ENCODE peak calls at places on chromosome 17, in eight cellular contexts. One of them, this sample, is unnamed.

GRCh38 chr17:59752446-59752845 is 45.0 kb downstream of the VMP1 start:
- DNase-seq in A673: no peak
- DNase-seq in stimulated activated CD8-positive, alpha-beta memory T cell treated with anti-CD3 and anti-CD28 coated beads, Interleukin-4, amount 100 ng/mL, for 24 hours: no peak
- DNase-seq in activated naive CD4-positive, alpha-beta T cell: no peak
- DNase-seq in upper lobe of right lung: no peak
- DNase-seq in astrocyte of the cerebellum: no peak
- DNase-seq in hippocampal formation: no peak
- DNase-seq in amygdala: no peak
- DNase-seq in this sample: no peak

GRCh38 chr17:51572115-51572514 is 311.8 kb downstream of the UTP18 start:
- DNase-seq in A673: no peak
- DNase-seq in stimulated activated CD8-positive, alpha-beta memory T cell treated with anti-CD3 and anti-CD28 coated beads, Interleukin-4, amount 100 ng/mL, for 24 hours: no peak
- DNase-seq in activated naive CD4-positive, alpha-beta T cell: no peak
- DNase-seq in upper lobe of right lung: no peak
- DNase-seq in astrocyte of the cerebellum: no peak
- DNase-seq in hippocampal formation: no peak
- DNase-seq in amygdala: no peak
- DNase-seq in this sample: no peak

GRCh38 chr17:55547027-55547670 is 35.9 kb upstream of the SMIM36 start:
- DNase-seq in A673: peak
- DNase-seq in stimulated activated CD8-positive, alpha-beta memory T cell treated with anti-CD3 and anti-CD28 coated beads, Interleukin-4, amount 100 ng/mL, for 24 hours: no peak
- DNase-seq in activated naive CD4-positive, alpha-beta T cell: no peak
- DNase-seq in upper lobe of right lung: no peak
- DNase-seq in astrocyte of the cerebellum: no peak
- DNase-seq in hippocampal formation: no peak
- DNase-seq in amygdala: no peak
- DNase-seq in this sample: no peak

GRCh38 chr17:74962622-74963394 is 9.8 kb downstream of the HID1 start:
- DNase-seq in A673: no peak
- DNase-seq in stimulated activated CD8-positive, alpha-beta memory T cell treated with anti-CD3 and anti-CD28 coated beads, Interleukin-4, amount 100 ng/mL, for 24 hours: no peak
- DNase-seq in activated naive CD4-positive, alpha-beta T cell: no peak
- DNase-seq in upper lobe of right lung: no peak
- DNase-seq in astrocyte of the cerebellum: no peak
- DNase-seq in hippocampal formation: peak
- DNase-seq in amygdala: peak
- DNase-seq in this sample: no peak

GRCh38 chr17:28953444-28954118 is 2.3 kb upstream of the PHF12 start:
- DNase-seq in A673: peak
- DNase-seq in stimulated activated CD8-positive, alpha-beta memory T cell treated with anti-CD3 and anti-CD28 coated beads, Interleukin-4, amount 100 ng/mL, for 24 hours: peak
- DNase-seq in activated naive CD4-positive, alpha-beta T cell: no peak
- DNase-seq in upper lobe of right lung: no peak
- DNase-seq in astrocyte of the cerebellum: no peak
- DNase-seq in hippocampal formation: no peak
- DNase-seq in amygdala: no peak
- DNase-seq in this sample: no peak

GRCh38 chr17:48054238-48055185 is 6.4 kb downstream of the NFE2L1 start:
- DNase-seq in A673: peak
- DNase-seq in stimulated activated CD8-positive, alpha-beta memory T cell treated with anti-CD3 and anti-CD28 coated beads, Interleukin-4, amount 100 ng/mL, for 24 hours: no peak
- DNase-seq in activated naive CD4-positive, alpha-beta T cell: no peak
- DNase-seq in upper lobe of right lung: peak
- DNase-seq in astrocyte of the cerebellum: peak
- DNase-seq in hippocampal formation: peak
- DNase-seq in amygdala: peak
- DNase-seq in this sample: peak

GRCh38 chr17:5000237-5000639 is 2.5 kb downstream of the KIF1C start:
- DNase-seq in A673: no peak
- DNase-seq in stimulated activated CD8-positive, alpha-beta memory T cell treated with anti-CD3 and anti-CD28 coated beads, Interleukin-4, amount 100 ng/mL, for 24 hours: no peak
- DNase-seq in activated naive CD4-positive, alpha-beta T cell: no peak
- DNase-seq in upper lobe of right lung: peak
- DNase-seq in astrocyte of the cerebellum: no peak
- DNase-seq in hippocampal formation: no peak
- DNase-seq in amygdala: no peak
- DNase-seq in this sample: no peak

GRCh38 chr17:9470171-9470570 is 105.4 kb downstream of the STX8 start:
- DNase-seq in A673: peak
- DNase-seq in stimulated activated CD8-positive, alpha-beta memory T cell treated with anti-CD3 and anti-CD28 coated beads, Interleukin-4, amount 100 ng/mL, for 24 hours: no peak
- DNase-seq in activated naive CD4-positive, alpha-beta T cell: no peak
- DNase-seq in upper lobe of right lung: no peak
- DNase-seq in astrocyte of the cerebellum: no peak
- DNase-seq in hippocampal formation: no peak
- DNase-seq in amygdala: no peak
- DNase-seq in this sample: no peak

GRCh38 chr17:31391496-31391949 is at the start of gene RAB11FIP4:
- DNase-seq in A673: peak
- DNase-seq in stimulated activated CD8-positive, alpha-beta memory T cell treated with anti-CD3 and anti-CD28 coated beads, Interleukin-4, amount 100 ng/mL, for 24 hours: no peak
- DNase-seq in activated naive CD4-positive, alpha-beta T cell: no peak
- DNase-seq in upper lobe of right lung: no peak
- DNase-seq in astrocyte of the cerebellum: no peak
- DNase-seq in hippocampal formation: peak
- DNase-seq in amygdala: no peak
- DNase-seq in this sample: no peak

GRCh38 chr17:55321507-55322064 is 56.8 kb downstream of the HLF start:
- DNase-seq in A673: no peak
- DNase-seq in stimulated activated CD8-positive, alpha-beta memory T cell treated with anti-CD3 and anti-CD28 coated beads, Interleukin-4, amount 100 ng/mL, for 24 hours: no peak
- DNase-seq in activated naive CD4-positive, alpha-beta T cell: no peak
- DNase-seq in upper lobe of right lung: no peak
- DNase-seq in astrocyte of the cerebellum: no peak
- DNase-seq in hippocampal formation: no peak
- DNase-seq in amygdala: no peak
- DNase-seq in this sample: no peak

GRCh38 chr17:82952019-82952418 is 112.2 kb upstream of the ZNF750 start:
- DNase-seq in A673: no peak
- DNase-seq in stimulated activated CD8-positive, alpha-beta memory T cell treated with anti-CD3 and anti-CD28 coated beads, Interleukin-4, amount 100 ng/mL, for 24 hours: no peak
- DNase-seq in activated naive CD4-positive, alpha-beta T cell: no peak
- DNase-seq in upper lobe of right lung: peak
- DNase-seq in astrocyte of the cerebellum: no peak
- DNase-seq in hippocampal formation: no peak
- DNase-seq in amygdala: no peak
- DNase-seq in this sample: no peak

GRCh38 chr17:78672880-78673371 is 95.7 kb upstream of the DNAH17 start:
- DNase-seq in A673: no peak
- DNase-seq in stimulated activated CD8-positive, alpha-beta memory T cell treated with anti-CD3 and anti-CD28 coated beads, Interleukin-4, amount 100 ng/mL, for 24 hours: no peak
- DNase-seq in activated naive CD4-positive, alpha-beta T cell: no peak
- DNase-seq in upper lobe of right lung: peak
- DNase-seq in astrocyte of the cerebellum: no peak
- DNase-seq in hippocampal formation: no peak
- DNase-seq in amygdala: no peak
- DNase-seq in this sample: no peak

GRCh38 chr17:70869402-70870085 is 700.2 kb downstream of the KCNJ2 start:
- DNase-seq in A673: no peak
- DNase-seq in stimulated activated CD8-positive, alpha-beta memory T cell treated with anti-CD3 and anti-CD28 coated beads, Interleukin-4, amount 100 ng/mL, for 24 hours: no peak
- DNase-seq in activated naive CD4-positive, alpha-beta T cell: no peak
- DNase-seq in upper lobe of right lung: no peak
- DNase-seq in astrocyte of the cerebellum: no peak
- DNase-seq in hippocampal formation: no peak
- DNase-seq in amygdala: no peak
- DNase-seq in this sample: no peak

GRCh38 chr17:78007655-78008054 is 49.2 kb downstream of the TNRC6C start:
- DNase-seq in A673: no peak
- DNase-seq in stimulated activated CD8-positive, alpha-beta memory T cell treated with anti-CD3 and anti-CD28 coated beads, Interleukin-4, amount 100 ng/mL, for 24 hours: no peak
- DNase-seq in activated naive CD4-positive, alpha-beta T cell: no peak
- DNase-seq in upper lobe of right lung: no peak
- DNase-seq in astrocyte of the cerebellum: no peak
- DNase-seq in hippocampal formation: no peak
- DNase-seq in amygdala: no peak
- DNase-seq in this sample: no peak

GRCh38 chr17:56441331-56441730 is 152.2 kb upstream of the NOG start:
- DNase-seq in A673: peak
- DNase-seq in stimulated activated CD8-positive, alpha-beta memory T cell treated with anti-CD3 and anti-CD28 coated beads, Interleukin-4, amount 100 ng/mL, for 24 hours: no peak
- DNase-seq in activated naive CD4-positive, alpha-beta T cell: no peak
- DNase-seq in upper lobe of right lung: no peak
- DNase-seq in astrocyte of the cerebellum: no peak
- DNase-seq in hippocampal formation: no peak
- DNase-seq in amygdala: no peak
- DNase-seq in this sample: no peak

GRCh38 chr17:1169471-1169908 is 10.3 kb downstream of the ABR start:
- DNase-seq in A673: no peak
- DNase-seq in stimulated activated CD8-positive, alpha-beta memory T cell treated with anti-CD3 and anti-CD28 coated beads, Interleukin-4, amount 100 ng/mL, for 24 hours: no peak
- DNase-seq in activated naive CD4-positive, alpha-beta T cell: no peak
- DNase-seq in upper lobe of right lung: no peak
- DNase-seq in astrocyte of the cerebellum: no peak
- DNase-seq in hippocampal formation: peak
- DNase-seq in amygdala: peak
- DNase-seq in this sample: no peak

GRCh38 chr17:835263-835662 is 53.1 kb downstream of the MRM3 start:
- DNase-seq in A673: no peak
- DNase-seq in stimulated activated CD8-positive, alpha-beta memory T cell treated with anti-CD3 and anti-CD28 coated beads, Interleukin-4, amount 100 ng/mL, for 24 hours: no peak
- DNase-seq in activated naive CD4-positive, alpha-beta T cell: no peak
- DNase-seq in upper lobe of right lung: no peak
- DNase-seq in astrocyte of the cerebellum: peak
- DNase-seq in hippocampal formation: no peak
- DNase-seq in amygdala: no peak
- DNase-seq in this sample: no peak

GRCh38 chr17:78351449-78352006 is 8.3 kb downstream of the SOCS3 start:
- DNase-seq in A673: no peak
- DNase-seq in stimulated activated CD8-positive, alpha-beta memory T cell treated with anti-CD3 and anti-CD28 coated beads, Interleukin-4, amount 100 ng/mL, for 24 hours: no peak
- DNase-seq in activated naive CD4-positive, alpha-beta T cell: no peak
- DNase-seq in upper lobe of right lung: peak
- DNase-seq in astrocyte of the cerebellum: no peak
- DNase-seq in hippocampal formation: peak
- DNase-seq in amygdala: peak
- DNase-seq in this sample: no peak

GRCh38 chr17:1552911-1553310 is 9.7 kb downstream of the PITPNA start:
- DNase-seq in A673: no peak
- DNase-seq in stimulated activated CD8-positive, alpha-beta memory T cell treated with anti-CD3 and anti-CD28 coated beads, Interleukin-4, amount 100 ng/mL, for 24 hours: no peak
- DNase-seq in activated naive CD4-positive, alpha-beta T cell: no peak
- DNase-seq in upper lobe of right lung: no peak
- DNase-seq in astrocyte of the cerebellum: no peak
- DNase-seq in hippocampal formation: no peak
- DNase-seq in amygdala: no peak
- DNase-seq in this sample: no peak

GRCh38 chr17:75776399-75777242 is 8.0 kb upstream of the UNK start:
- DNase-seq in A673: no peak
- DNase-seq in stimulated activated CD8-positive, alpha-beta memory T cell treated with anti-CD3 and anti-CD28 coated beads, Interleukin-4, amount 100 ng/mL, for 24 hours: no peak
- DNase-seq in activated naive CD4-positive, alpha-beta T cell: peak
- DNase-seq in upper lobe of right lung: peak
- DNase-seq in astrocyte of the cerebellum: no peak
- DNase-seq in hippocampal formation: no peak
- DNase-seq in amygdala: no peak
- DNase-seq in this sample: no peak

GRCh38 chr17:72477529-72477928 is 356.7 kb downstream of the SOX9 start:
- DNase-seq in A673: no peak
- DNase-seq in stimulated activated CD8-positive, alpha-beta memory T cell treated with anti-CD3 and anti-CD28 coated beads, Interleukin-4, amount 100 ng/mL, for 24 hours: no peak
- DNase-seq in activated naive CD4-positive, alpha-beta T cell: no peak
- DNase-seq in upper lobe of right lung: no peak
- DNase-seq in astrocyte of the cerebellum: no peak
- DNase-seq in hippocampal formation: no peak
- DNase-seq in amygdala: no peak
- DNase-seq in this sample: peak

GRCh38 chr17:59899099-59899498 is 6.2 kb downstream of the RPS6KB1 start:
- DNase-seq in A673: peak
- DNase-seq in stimulated activated CD8-positive, alpha-beta memory T cell treated with anti-CD3 and anti-CD28 coated beads, Interleukin-4, amount 100 ng/mL, for 24 hours: no peak
- DNase-seq in activated naive CD4-positive, alpha-beta T cell: no peak
- DNase-seq in upper lobe of right lung: no peak
- DNase-seq in astrocyte of the cerebellum: peak
- DNase-seq in hippocampal formation: no peak
- DNase-seq in amygdala: no peak
- DNase-seq in this sample: no peak

GRCh38 chr17:34647511-34647910 is 68.1 kb downstream of the TMEM132E start:
- DNase-seq in A673: no peak
- DNase-seq in stimulated activated CD8-positive, alpha-beta memory T cell treated with anti-CD3 and anti-CD28 coated beads, Interleukin-4, amount 100 ng/mL, for 24 hours: no peak
- DNase-seq in activated naive CD4-positive, alpha-beta T cell: no peak
- DNase-seq in upper lobe of right lung: no peak
- DNase-seq in astrocyte of the cerebellum: no peak
- DNase-seq in hippocampal formation: no peak
- DNase-seq in amygdala: no peak
- DNase-seq in this sample: no peak

GRCh38 chr17:74215332-74215727 is 2.0 kb downstream of the TTYH2 start:
- DNase-seq in A673: no peak
- DNase-seq in stimulated activated CD8-positive, alpha-beta memory T cell treated with anti-CD3 and anti-CD28 coated beads, Interleukin-4, amount 100 ng/mL, for 24 hours: no peak
- DNase-seq in activated naive CD4-positive, alpha-beta T cell: no peak
- DNase-seq in upper lobe of right lung: no peak
- DNase-seq in astrocyte of the cerebellum: no peak
- DNase-seq in hippocampal formation: peak
- DNase-seq in amygdala: peak
- DNase-seq in this sample: no peak

GRCh38 chr17:38443356-38444026 is 15.2 kb downstream of the ARHGAP23 start:
- DNase-seq in A673: no peak
- DNase-seq in stimulated activated CD8-positive, alpha-beta memory T cell treated with anti-CD3 and anti-CD28 coated beads, Interleukin-4, amount 100 ng/mL, for 24 hours: no peak
- DNase-seq in activated naive CD4-positive, alpha-beta T cell: no peak
- DNase-seq in upper lobe of right lung: no peak
- DNase-seq in astrocyte of the cerebellum: no peak
- DNase-seq in hippocampal formation: no peak
- DNase-seq in amygdala: no peak
- DNase-seq in this sample: no peak

GRCh38 chr17:80847506-80848230 is 144.0 kb upstream of the CHMP6 start:
- DNase-seq in A673: no peak
- DNase-seq in stimulated activated CD8-positive, alpha-beta memory T cell treated with anti-CD3 and anti-CD28 coated beads, Interleukin-4, amount 100 ng/mL, for 24 hours: peak
- DNase-seq in activated naive CD4-positive, alpha-beta T cell: peak
- DNase-seq in upper lobe of right lung: peak
- DNase-seq in astrocyte of the cerebellum: no peak
- DNase-seq in hippocampal formation: no peak
- DNase-seq in amygdala: no peak
- DNase-seq in this sample: no peak

GRCh38 chr17:48624544-48625501 is 1.3 kb downstream of the HOXB9 start:
- DNase-seq in A673: peak
- DNase-seq in stimulated activated CD8-positive, alpha-beta memory T cell treated with anti-CD3 and anti-CD28 coated beads, Interleukin-4, amount 100 ng/mL, for 24 hours: no peak
- DNase-seq in activated naive CD4-positive, alpha-beta T cell: no peak
- DNase-seq in upper lobe of right lung: no peak
- DNase-seq in astrocyte of the cerebellum: no peak
- DNase-seq in hippocampal formation: no peak
- DNase-seq in amygdala: no peak
- DNase-seq in this sample: no peak

GRCh38 chr17:48024149-48025039 is 13.2 kb downstream of the COPZ2 start:
- DNase-seq in A673: peak
- DNase-seq in stimulated activated CD8-positive, alpha-beta memory T cell treated with anti-CD3 and anti-CD28 coated beads, Interleukin-4, amount 100 ng/mL, for 24 hours: no peak
- DNase-seq in activated naive CD4-positive, alpha-beta T cell: no peak
- DNase-seq in upper lobe of right lung: peak
- DNase-seq in astrocyte of the cerebellum: no peak
- DNase-seq in hippocampal formation: no peak
- DNase-seq in amygdala: no peak
- DNase-seq in this sample: no peak

GRCh38 chr17:77891602-77892001 is 66.9 kb upstream of the TNRC6C start:
- DNase-seq in A673: no peak
- DNase-seq in stimulated activated CD8-positive, alpha-beta memory T cell treated with anti-CD3 and anti-CD28 coated beads, Interleukin-4, amount 100 ng/mL, for 24 hours: no peak
- DNase-seq in activated naive CD4-positive, alpha-beta T cell: no peak
- DNase-seq in upper lobe of right lung: peak
- DNase-seq in astrocyte of the cerebellum: no peak
- DNase-seq in hippocampal formation: no peak
- DNase-seq in amygdala: no peak
- DNase-seq in this sample: no peak

GRCh38 chr17:29839656-29840055 is 90.4 kb downstream of the SSH2 start:
- DNase-seq in A673: no peak
- DNase-seq in stimulated activated CD8-positive, alpha-beta memory T cell treated with anti-CD3 and anti-CD28 coated beads, Interleukin-4, amount 100 ng/mL, for 24 hours: no peak
- DNase-seq in activated naive CD4-positive, alpha-beta T cell: no peak
- DNase-seq in upper lobe of right lung: no peak
- DNase-seq in astrocyte of the cerebellum: no peak
- DNase-seq in hippocampal formation: no peak
- DNase-seq in amygdala: no peak
- DNase-seq in this sample: no peak

GRCh38 chr17:57110152-57110542 is 25.1 kb downstream of the AKAP1 start:
- DNase-seq in A673: no peak
- DNase-seq in stimulated activated CD8-positive, alpha-beta memory T cell treated with anti-CD3 and anti-CD28 coated beads, Interleukin-4, amount 100 ng/mL, for 24 hours: no peak
- DNase-seq in activated naive CD4-positive, alpha-beta T cell: no peak
- DNase-seq in upper lobe of right lung: no peak
- DNase-seq in astrocyte of the cerebellum: no peak
- DNase-seq in hippocampal formation: no peak
- DNase-seq in amygdala: no peak
- DNase-seq in this sample: no peak

GRCh38 chr17:69516911-69517310 is 102.4 kb downstream of the MAP2K6 start:
- DNase-seq in A673: no peak
- DNase-seq in stimulated activated CD8-positive, alpha-beta memory T cell treated with anti-CD3 and anti-CD28 coated beads, Interleukin-4, amount 100 ng/mL, for 24 hours: no peak
- DNase-seq in activated naive CD4-positive, alpha-beta T cell: no peak
- DNase-seq in upper lobe of right lung: no peak
- DNase-seq in astrocyte of the cerebellum: no peak
- DNase-seq in hippocampal formation: no peak
- DNase-seq in amygdala: no peak
- DNase-seq in this sample: no peak

GRCh38 chr17:61862105-61862574 is 1.2 kb downstream of the BRIP1 start:
- DNase-seq in A673: no peak
- DNase-seq in stimulated activated CD8-positive, alpha-beta memory T cell treated with anti-CD3 and anti-CD28 coated beads, Interleukin-4, amount 100 ng/mL, for 24 hours: no peak
- DNase-seq in activated naive CD4-positive, alpha-beta T cell: no peak
- DNase-seq in upper lobe of right lung: no peak
- DNase-seq in astrocyte of the cerebellum: peak
- DNase-seq in hippocampal formation: no peak
- DNase-seq in amygdala: no peak
- DNase-seq in this sample: no peak

GRCh38 chr17:20010099-20010863 is 1.1 kb downstream of the SPECC1 start:
- DNase-seq in A673: peak
- DNase-seq in stimulated activated CD8-positive, alpha-beta memory T cell treated with anti-CD3 and anti-CD28 coated beads, Interleukin-4, amount 100 ng/mL, for 24 hours: no peak
- DNase-seq in activated naive CD4-positive, alpha-beta T cell: no peak
- DNase-seq in upper lobe of right lung: no peak
- DNase-seq in astrocyte of the cerebellum: peak
- DNase-seq in hippocampal formation: peak
- DNase-seq in amygdala: peak
- DNase-seq in this sample: peak

This sample was measured in NCI-H2029 treated with DMSO at 0.1 percent for 48 hours.